ENCODE peak calls at places on chromosome 2, in ten cellular contexts. L, G, Y, P, J, C, O, U, B and K are unnamed samples.

GRCh38 chr2:47653036-47653435 is 129.9 kb upstream of the MSH6 start:
- DNase-seq in L (no peak), G (no peak), Y (no peak), P (no peak), J (no peak), C (no peak), O (no peak), U (no peak), B (no peak), K (no peak)

GRCh38 chr2:127623388-127624320 is 22.3 kb upstream of the GPR17 start:
- DNase-seq in L (no peak), G (no peak), Y (peak), P (no peak), J (no peak), C (peak), O (peak), U (no peak), B (no peak), K (peak)

GRCh38 chr2:62074233-62074632 is 121.7 kb upstream of the B3GNT2 start:
- DNase-seq in L (no peak), G (no peak), Y (peak), P (no peak), J (no peak), C (no peak), O (peak), U (no peak), B (no peak), K (no peak)

GRCh38 chr2:60297296-60298010 is 256.0 kb downstream of the BCL11A start:
- DNase-seq in L (no peak), G (no peak), Y (no peak), P (no peak), J (no peak), C (no peak), O (no peak), U (no peak), B (peak), K (no peak)

GRCh38 chr2:2848621-2849443 is 517.8 kb upstream of the MYT1L start:
- DNase-seq in L (no peak), G (no peak), Y (no peak), P (no peak), J (no peak), C (no peak), O (peak), U (no peak), B (peak), K (peak)

GRCh38 chr2:21361406-21361805 is 237.6 kb downstream of the TDRD15 start:
- DNase-seq in L (no peak), G (no peak), Y (no peak), P (no peak), J (no peak), C (peak), O (no peak), U (no peak), B (no peak), K (no peak)

GRCh38 chr2:16334366-16334765 is 331.3 kb downstream of the CYRIA start:
- DNase-seq in L (no peak), G (no peak), Y (no peak), P (no peak), J (no peak), C (no peak), O (no peak), U (no peak), B (no peak), K (no peak)

GRCh38 chr2:217993817-217994459 is 8.9 kb downstream of the TNS1 start:
- DNase-seq in L (no peak), G (peak), Y (peak), P (no peak), J (peak), C (peak), O (peak), U (peak), B (peak), K (no peak)

GRCh38 chr2:175854665-175855064 is 147.4 kb downstream of the LNPK start:
- DNase-seq in L (no peak), G (no peak), Y (no peak), P (no peak), J (no peak), C (no peak), O (peak), U (no peak), B (no peak), K (no peak)

GRCh38 chr2:8479298-8479697 is 202.6 kb upstream of the ID2 start:
- DNase-seq in L (no peak), G (peak), Y (no peak), P (no peak), J (no peak), C (no peak), O (no peak), U (peak), B (no peak), K (no peak)

GRCh38 chr2:232897971-232898408 is 27.9 kb downstream of the SNORC start:
- DNase-seq in L (no peak), G (no peak), Y (no peak), P (no peak), J (no peak), C (no peak), O (no peak), U (no peak), B (no peak), K (no peak)

GRCh38 chr2:8472545-8473361 is 209.1 kb upstream of the ID2 start:
- DNase-seq in L (no peak), G (no peak), Y (no peak), P (no peak), J (no peak), C (no peak), O (no peak), U (no peak), B (no peak), K (no peak)

GRCh38 chr2:157229572-157229971 is 27.9 kb upstream of the GALNT5 start:
- DNase-seq in L (peak), G (no peak), Y (peak), P (peak), J (no peak), C (peak), O (no peak), U (peak), B (no peak), K (no peak)

GRCh38 chr2:211144078-211144477 is 587.7 kb downstream of the CPS1 start:
- DNase-seq in L (no peak), G (no peak), Y (peak), P (no peak), J (no peak), C (peak), O (no peak), U (peak), B (no peak), K (no peak)

GRCh38 chr2:109102588-109103233 is 26.3 kb upstream of the SH3RF3 start:
- DNase-seq in L (no peak), G (no peak), Y (peak), P (no peak), J (peak), C (no peak), O (no peak), U (no peak), B (no peak), K (no peak)

GRCh38 chr2:217899231-217900009 is 103.4 kb downstream of the TNS1 start:
- DNase-seq in L (no peak), G (peak), Y (peak), P (peak), J (peak), C (peak), O (peak), U (peak), B (peak), K (no peak)

GRCh38 chr2:200369886-200370285 is 63.4 kb downstream of the SPATS2L start:
- DNase-seq in L (no peak), G (no peak), Y (no peak), P (no peak), J (no peak), C (peak), O (no peak), U (no peak), B (no peak), K (no peak)

GRCh38 chr2:242020196-242021004 is 150.9 kb downstream of the RTP5 start:
- DNase-seq in L (no peak), G (peak), Y (peak), P (no peak), J (no peak), C (no peak), O (no peak), U (peak), B (no peak), K (peak)

GRCh38 chr2:225566798-225567197 is 167.3 kb downstream of the NYAP2 start:
- DNase-seq in L (no peak), G (no peak), Y (peak), P (no peak), J (no peak), C (peak), O (no peak), U (no peak), B (no peak), K (no peak)

DNA sequence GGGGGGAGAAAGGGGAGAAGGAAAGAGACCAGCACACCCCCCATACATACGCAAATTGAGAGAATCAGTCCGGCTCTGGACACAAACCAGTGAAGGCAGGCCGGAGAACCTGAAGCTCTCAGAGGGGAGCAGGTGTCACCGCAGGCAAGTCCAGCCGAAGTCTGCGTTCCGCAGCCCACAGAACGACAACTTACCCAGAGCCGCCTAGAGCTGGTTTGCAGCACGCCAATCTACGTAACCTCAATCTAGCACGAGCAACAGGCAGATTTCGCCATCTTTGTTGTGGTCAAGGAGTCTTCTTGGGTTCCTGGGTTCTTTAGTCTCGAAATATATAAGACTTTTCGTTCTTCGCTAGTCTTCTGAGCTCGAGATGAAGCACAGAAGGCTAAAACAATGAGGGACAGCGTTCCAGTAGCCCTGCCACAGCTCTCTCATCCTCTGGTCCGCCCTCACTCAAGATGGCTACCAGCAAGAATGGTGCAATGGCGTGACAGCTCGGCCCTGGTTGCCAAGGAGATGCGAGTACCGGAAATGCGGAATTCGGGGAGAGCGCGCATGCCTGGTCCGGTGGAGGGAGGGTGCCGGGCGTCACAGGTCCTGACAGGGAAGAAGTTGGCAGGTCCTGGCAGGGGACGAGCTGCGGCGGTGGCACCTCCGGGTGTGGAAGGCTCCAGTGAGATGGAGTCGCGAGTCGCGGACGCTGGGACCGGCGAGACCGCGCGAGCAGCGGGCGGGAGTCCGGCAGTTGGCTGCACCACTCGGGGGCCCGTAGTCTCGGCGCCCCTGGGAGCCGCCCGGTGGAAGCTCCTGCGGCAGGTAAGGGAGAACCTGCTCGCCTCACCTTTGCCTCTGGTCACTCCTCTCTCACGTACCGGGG is at the start of the genes CAMKMT and PREPL:
- DNase-seq in L (peak), G (peak), Y (peak), P (peak), J (peak), C (peak), O (peak), U (peak), B (peak), K (peak)
- TF ChIP-seq CTCF in L (no peak), G (no peak), Y (no peak), P (no peak), J (no peak), C (no peak), O (no peak), U (no peak), B (no peak), K (no peak)

GRCh38 chr2:172200495-172201085 is 97.9 kb upstream of the DLX2 start:
- DNase-seq in L (no peak), G (no peak), Y (peak), P (peak), J (no peak), C (peak), O (no peak), U (peak), B (peak), K (no peak)
- TF ChIP-seq CTCF in L (peak), G (peak), Y (peak), P (peak), J (no peak), C (peak), O (peak), U (peak), B (peak), K (peak)

GRCh38 chr2:70003093-70003830 is 41.8 kb upstream of the ASPRV1 start:
- DNase-seq in L (no peak), G (no peak), Y (no peak), P (no peak), J (no peak), C (no peak), O (no peak), U (no peak), B (no peak), K (no peak)

GRCh38 chr2:70008290-70008689 is 46.9 kb upstream of the ASPRV1 start:
- DNase-seq in L (no peak), G (no peak), Y (no peak), P (no peak), J (no peak), C (no peak), O (no peak), U (no peak), B (no peak), K (no peak)

GRCh38 chr2:70007151-70007550 is 45.7 kb upstream of the ASPRV1 start:
- DNase-seq in L (no peak), G (no peak), Y (no peak), P (no peak), J (no peak), C (no peak), O (no peak), U (no peak), B (no peak), K (no peak)

GRCh38 chr2:70006447-70006784 is 45.0 kb upstream of the ASPRV1 start:
- DNase-seq in L (no peak), G (no peak), Y (no peak), P (no peak), J (no peak), C (no peak), O (no peak), U (no peak), B (no peak), K (no peak)

DNA sequence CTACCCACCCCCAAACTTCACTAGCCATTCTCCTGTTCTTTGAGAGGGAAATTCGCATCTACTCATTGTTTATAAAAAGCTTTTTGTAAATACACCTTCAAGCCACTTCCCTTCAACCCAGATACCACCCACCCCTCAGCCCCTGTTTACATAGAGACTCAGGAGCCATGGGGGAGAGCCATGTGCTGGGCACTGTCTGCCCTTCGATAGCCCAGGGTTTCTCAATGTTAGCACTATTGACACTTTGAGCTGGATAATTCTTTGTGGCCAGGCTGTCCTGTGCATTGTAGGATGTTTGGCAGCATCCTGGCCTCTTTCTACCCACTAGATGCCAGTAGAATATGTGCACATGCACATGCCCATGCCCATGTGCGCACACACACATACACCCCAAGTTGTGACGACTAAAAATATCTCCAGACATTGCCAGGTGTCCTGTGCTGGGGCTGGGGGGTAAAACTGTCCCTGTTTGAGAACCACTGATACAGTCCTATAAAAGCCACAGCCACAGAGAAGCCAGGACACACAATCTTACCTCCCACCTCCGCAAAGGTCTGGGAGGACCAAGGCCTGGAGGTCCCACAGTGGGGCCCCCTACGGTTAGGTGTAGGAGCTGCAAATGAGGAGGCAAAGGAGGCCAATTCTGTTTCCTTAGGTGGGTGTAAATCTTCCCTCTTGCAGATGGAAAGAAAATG is 44.5 kb upstream of the ASPRV1 start:
- DNase-seq in L (no peak), G (no peak), Y (no peak), P (no peak), J (no peak), C (no peak), O (no peak), U (no peak), B (no peak), K (no peak)
- TF ChIP-seq CTCF in L (no peak), G (no peak), Y (no peak), P (no peak), J (no peak), C (no peak), O (no peak), U (no peak), B (no peak), K (no peak)

GRCh38 chr2:64859208-64860161 is 129.7 kb upstream of the SLC1A4 start:
- DNase-seq in L (peak), G (peak), Y (peak), P (peak), J (peak), C (peak), O (peak), U (peak), B (peak), K (no peak)
- TF ChIP-seq CTCF in L (no peak), G (no peak), Y (no peak), P (no peak), J (no peak), C (no peak), O (no peak), U (no peak), B (no peak), K (peak)

GRCh38 chr2:179850188-179850587 is 11.2 kb downstream of the ZNF385B start:
- DNase-seq in L (no peak), G (no peak), Y (peak), P (no peak), J (no peak), C (peak), O (no peak), U (peak), B (no peak), K (no peak)
- TF ChIP-seq CTCF in L (peak), G (peak), Y (peak), P (peak), J (no peak), C (peak), O (no peak), U (peak), B (no peak), K (peak)